ENCODE peak calls at places on chromosomes 2 and 18, in eight cellular contexts. One of them, this sample, is unnamed.

GRCh38 chr18:12598181-12598921 is 59.6 kb downstream of the SPIRE1 start:
- DNase-seq in left ventricle myocardium inferior: no peak
- DNase-seq in DMS153: no peak
- DNase-seq in activated CD4-positive, alpha-beta T cell treated with anti-CD3 and anti-CD28 coated beads for 48 hours: no peak
- DNase-seq in GF-D8: peak; percentile 36
- DNase-seq in activated naive CD4-positive, alpha-beta T cell treated with Interleukin-2 at 50 U/mL for 16 hours: no peak
- DNase-seq in GM12878: no peak
- DNase-seq in NAMALWA: no peak
- DNase-seq in this sample: no peak

GRCh38 chr2:11069566-11070185 is 85.6 kb upstream of the SLC66A3 start:
- DNase-seq in left ventricle myocardium inferior: no peak
- DNase-seq in DMS153: no peak
- DNase-seq in activated CD4-positive, alpha-beta T cell treated with anti-CD3 and anti-CD28 coated beads for 48 hours: no peak
- DNase-seq in GF-D8: no peak
- DNase-seq in activated naive CD4-positive, alpha-beta T cell treated with Interleukin-2 at 50 U/mL for 16 hours: no peak
- DNase-seq in GM12878: no peak
- DNase-seq in NAMALWA: no peak
- DNase-seq in this sample: no peak

GRCh38 chr18:69943021-69943420 is 4.7 kb downstream of the CD226 start:
- DNase-seq in left ventricle myocardium inferior: no peak
- DNase-seq in DMS153: no peak
- DNase-seq in activated CD4-positive, alpha-beta T cell treated with anti-CD3 and anti-CD28 coated beads for 48 hours: no peak
- DNase-seq in GF-D8: no peak
- DNase-seq in activated naive CD4-positive, alpha-beta T cell treated with Interleukin-2 at 50 U/mL for 16 hours: peak; percentile 50
- DNase-seq in GM12878: no peak
- DNase-seq in NAMALWA: no peak
- DNase-seq in this sample: no peak

GRCh38 chr2:25966531-25967265 is 15.6 kb downstream of the KIF3C start:
- DNase-seq in left ventricle myocardium inferior: no peak
- DNase-seq in DMS153: no peak
- DNase-seq in activated CD4-positive, alpha-beta T cell treated with anti-CD3 and anti-CD28 coated beads for 48 hours: no peak
- DNase-seq in GF-D8: no peak
- DNase-seq in activated naive CD4-positive, alpha-beta T cell treated with Interleukin-2 at 50 U/mL for 16 hours: no peak
- DNase-seq in GM12878: no peak
- DNase-seq in NAMALWA: no peak
- DNase-seq in this sample: no peak

GRCh38 chr2:10229462-10230099 is 73.1 kb upstream of the HPCAL1 start:
- DNase-seq in left ventricle myocardium inferior: no peak
- DNase-seq in DMS153: no peak
- DNase-seq in activated CD4-positive, alpha-beta T cell treated with anti-CD3 and anti-CD28 coated beads for 48 hours: no peak
- DNase-seq in GF-D8: no peak
- DNase-seq in activated naive CD4-positive, alpha-beta T cell treated with Interleukin-2 at 50 U/mL for 16 hours: no peak
- DNase-seq in GM12878: no peak
- DNase-seq in NAMALWA: no peak
- DNase-seq in this sample: no peak

GRCh38 chr2:57376985-57377384 is 669.6 kb upstream of the VRK2 start:
- DNase-seq in left ventricle myocardium inferior: no peak
- DNase-seq in DMS153: no peak
- DNase-seq in activated CD4-positive, alpha-beta T cell treated with anti-CD3 and anti-CD28 coated beads for 48 hours: no peak
- DNase-seq in GF-D8: no peak
- DNase-seq in activated naive CD4-positive, alpha-beta T cell treated with Interleukin-2 at 50 U/mL for 16 hours: no peak
- DNase-seq in GM12878: no peak
- DNase-seq in NAMALWA: peak; percentile 36
- DNase-seq in this sample: no peak

GRCh38 chr18:79850731-79851130 is 53.0 kb downstream of the KCNG2 start:
- DNase-seq in left ventricle myocardium inferior: no peak
- DNase-seq in DMS153: no peak
- DNase-seq in activated CD4-positive, alpha-beta T cell treated with anti-CD3 and anti-CD28 coated beads for 48 hours: no peak
- DNase-seq in GF-D8: no peak
- DNase-seq in activated naive CD4-positive, alpha-beta T cell treated with Interleukin-2 at 50 U/mL for 16 hours: no peak
- DNase-seq in GM12878: no peak
- DNase-seq in NAMALWA: no peak
- DNase-seq in this sample: no peak

GRCh38 chr2:124959582-124959981 is 934.5 kb downstream of the CNTNAP5 start:
- DNase-seq in left ventricle myocardium inferior: no peak
- DNase-seq in DMS153: no peak
- DNase-seq in activated CD4-positive, alpha-beta T cell treated with anti-CD3 and anti-CD28 coated beads for 48 hours: no peak
- DNase-seq in GF-D8: no peak
- DNase-seq in activated naive CD4-positive, alpha-beta T cell treated with Interleukin-2 at 50 U/mL for 16 hours: no peak
- DNase-seq in GM12878: no peak
- DNase-seq in NAMALWA: no peak
- DNase-seq in this sample: no peak

GRCh38 chr2:202718614-202719013 is 83.8 kb downstream of the FAM117B start:
- DNase-seq in left ventricle myocardium inferior: no peak
- DNase-seq in DMS153: no peak
- DNase-seq in activated CD4-positive, alpha-beta T cell treated with anti-CD3 and anti-CD28 coated beads for 48 hours: no peak
- DNase-seq in GF-D8: no peak
- DNase-seq in activated naive CD4-positive, alpha-beta T cell treated with Interleukin-2 at 50 U/mL for 16 hours: no peak
- DNase-seq in GM12878: no peak
- DNase-seq in NAMALWA: no peak
- DNase-seq in this sample: no peak

GRCh38 chr18:48263913-48264506 is 145.2 kb downstream of the ZBTB7C start:
- DNase-seq in left ventricle myocardium inferior: no peak
- DNase-seq in DMS153: no peak
- DNase-seq in activated CD4-positive, alpha-beta T cell treated with anti-CD3 and anti-CD28 coated beads for 48 hours: no peak
- DNase-seq in GF-D8: no peak
- DNase-seq in activated naive CD4-positive, alpha-beta T cell treated with Interleukin-2 at 50 U/mL for 16 hours: no peak
- DNase-seq in GM12878: no peak
- DNase-seq in NAMALWA: no peak
- DNase-seq in this sample: no peak

GRCh38 chr18:60019463-60019840 is 119.7 kb downstream of the PMAIP1 start:
- DNase-seq in left ventricle myocardium inferior: no peak
- DNase-seq in DMS153: no peak
- DNase-seq in activated CD4-positive, alpha-beta T cell treated with anti-CD3 and anti-CD28 coated beads for 48 hours: no peak
- DNase-seq in GF-D8: no peak
- DNase-seq in activated naive CD4-positive, alpha-beta T cell treated with Interleukin-2 at 50 U/mL for 16 hours: no peak
- DNase-seq in GM12878: no peak
- DNase-seq in NAMALWA: no peak
- DNase-seq in this sample: no peak

GRCh38 chr2:29446852-29447251 is 331.6 kb downstream of the CLIP4 start:
- DNase-seq in left ventricle myocardium inferior: no peak
- DNase-seq in DMS153: no peak
- DNase-seq in activated CD4-positive, alpha-beta T cell treated with anti-CD3 and anti-CD28 coated beads for 48 hours: no peak
- DNase-seq in GF-D8: no peak
- DNase-seq in activated naive CD4-positive, alpha-beta T cell treated with Interleukin-2 at 50 U/mL for 16 hours: no peak
- DNase-seq in GM12878: no peak
- DNase-seq in NAMALWA: no peak
- DNase-seq in this sample: no peak

GRCh38 chr2:27442981-27443323 is 771 bp downstream of the KRTCAP3 start:
- DNase-seq in left ventricle myocardium inferior: no peak
- DNase-seq in DMS153: no peak
- DNase-seq in activated CD4-positive, alpha-beta T cell treated with anti-CD3 and anti-CD28 coated beads for 48 hours: no peak
- DNase-seq in GF-D8: no peak
- DNase-seq in activated naive CD4-positive, alpha-beta T cell treated with Interleukin-2 at 50 U/mL for 16 hours: no peak
- DNase-seq in GM12878: no peak
- DNase-seq in NAMALWA: no peak
- DNase-seq in this sample: no peak

GRCh38 chr2:193929131-193929530 is 1727.9 kb upstream of the SLC39A10 start:
- DNase-seq in left ventricle myocardium inferior: no peak
- DNase-seq in DMS153: no peak
- DNase-seq in activated CD4-positive, alpha-beta T cell treated with anti-CD3 and anti-CD28 coated beads for 48 hours: no peak
- DNase-seq in GF-D8: no peak
- DNase-seq in activated naive CD4-positive, alpha-beta T cell treated with Interleukin-2 at 50 U/mL for 16 hours: no peak
- DNase-seq in GM12878: no peak
- DNase-seq in NAMALWA: no peak
- DNase-seq in this sample: no peak

GRCh38 chr2:216319771-216320170 is 52.5 kb downstream of the MARCHF4 start:
- DNase-seq in left ventricle myocardium inferior: no peak
- DNase-seq in DMS153: no peak
- DNase-seq in activated CD4-positive, alpha-beta T cell treated with anti-CD3 and anti-CD28 coated beads for 48 hours: no peak
- DNase-seq in GF-D8: no peak
- DNase-seq in activated naive CD4-positive, alpha-beta T cell treated with Interleukin-2 at 50 U/mL for 16 hours: no peak
- DNase-seq in GM12878: no peak
- DNase-seq in NAMALWA: no peak
- DNase-seq in this sample: no peak

GRCh38 chr18:1047406-1047805 is 142.7 kb downstream of the ADCYAP1 start:
- DNase-seq in left ventricle myocardium inferior: no peak
- DNase-seq in DMS153: no peak
- DNase-seq in activated CD4-positive, alpha-beta T cell treated with anti-CD3 and anti-CD28 coated beads for 48 hours: no peak
- DNase-seq in GF-D8: no peak
- DNase-seq in activated naive CD4-positive, alpha-beta T cell treated with Interleukin-2 at 50 U/mL for 16 hours: no peak
- DNase-seq in GM12878: no peak
- DNase-seq in NAMALWA: no peak
- DNase-seq in this sample: no peak

GRCh38 chr2:7357993-7358392 is 440.8 kb downstream of the RNF144A start:
- DNase-seq in left ventricle myocardium inferior: no peak
- DNase-seq in DMS153: no peak
- DNase-seq in activated CD4-positive, alpha-beta T cell treated with anti-CD3 and anti-CD28 coated beads for 48 hours: no peak
- DNase-seq in GF-D8: no peak
- DNase-seq in activated naive CD4-positive, alpha-beta T cell treated with Interleukin-2 at 50 U/mL for 16 hours: no peak
- DNase-seq in GM12878: no peak
- DNase-seq in NAMALWA: no peak
- DNase-seq in this sample: no peak

GRCh38 chr18:44911260-44911659 is 230.6 kb downstream of the SETBP1 start:
- DNase-seq in left ventricle myocardium inferior: no peak
- DNase-seq in DMS153: no peak
- DNase-seq in activated CD4-positive, alpha-beta T cell treated with anti-CD3 and anti-CD28 coated beads for 48 hours: no peak
- DNase-seq in GF-D8: no peak
- DNase-seq in activated naive CD4-positive, alpha-beta T cell treated with Interleukin-2 at 50 U/mL for 16 hours: no peak
- DNase-seq in GM12878: no peak
- DNase-seq in NAMALWA: no peak
- DNase-seq in this sample: no peak

GRCh38 chr2:183034806-183035205 is 3.5 kb downstream of the NCKAP1 start:
- DNase-seq in left ventricle myocardium inferior: no peak
- DNase-seq in DMS153: no peak
- DNase-seq in activated CD4-positive, alpha-beta T cell treated with anti-CD3 and anti-CD28 coated beads for 48 hours: no peak
- DNase-seq in GF-D8: no peak
- DNase-seq in activated naive CD4-positive, alpha-beta T cell treated with Interleukin-2 at 50 U/mL for 16 hours: no peak
- DNase-seq in GM12878: no peak
- DNase-seq in NAMALWA: no peak
- DNase-seq in this sample: no peak

GRCh38 chr2:7116516-7116915 is 199.3 kb downstream of the RNF144A start:
- DNase-seq in left ventricle myocardium inferior: no peak
- DNase-seq in DMS153: no peak
- DNase-seq in activated CD4-positive, alpha-beta T cell treated with anti-CD3 and anti-CD28 coated beads for 48 hours: no peak
- DNase-seq in GF-D8: no peak
- DNase-seq in activated naive CD4-positive, alpha-beta T cell treated with Interleukin-2 at 50 U/mL for 16 hours: no peak
- DNase-seq in GM12878: no peak
- DNase-seq in NAMALWA: no peak
- DNase-seq in this sample: no peak

GRCh38 chr18:36381075-36381474 is 83.6 kb downstream of the FHOD3 start:
- DNase-seq in left ventricle myocardium inferior: no peak
- DNase-seq in DMS153: no peak
- DNase-seq in activated CD4-positive, alpha-beta T cell treated with anti-CD3 and anti-CD28 coated beads for 48 hours: no peak
- DNase-seq in GF-D8: no peak
- DNase-seq in activated naive CD4-positive, alpha-beta T cell treated with Interleukin-2 at 50 U/mL for 16 hours: no peak
- DNase-seq in GM12878: no peak
- DNase-seq in NAMALWA: no peak
- DNase-seq in this sample: no peak

GRCh38 chr2:124658373-124658772 is 633.3 kb downstream of the CNTNAP5 start:
- DNase-seq in left ventricle myocardium inferior: no peak
- DNase-seq in DMS153: no peak
- DNase-seq in activated CD4-positive, alpha-beta T cell treated with anti-CD3 and anti-CD28 coated beads for 48 hours: no peak
- DNase-seq in GF-D8: no peak
- DNase-seq in activated naive CD4-positive, alpha-beta T cell treated with Interleukin-2 at 50 U/mL for 16 hours: no peak
- DNase-seq in GM12878: no peak
- DNase-seq in NAMALWA: no peak
- DNase-seq in this sample: no peak

GRCh38 chr2:95158441-95158840 is 1.2 kb downstream of the ZNF514 start:
- DNase-seq in left ventricle myocardium inferior: no peak
- DNase-seq in DMS153: no peak
- DNase-seq in activated CD4-positive, alpha-beta T cell treated with anti-CD3 and anti-CD28 coated beads for 48 hours: no peak
- DNase-seq in GF-D8: no peak
- DNase-seq in activated naive CD4-positive, alpha-beta T cell treated with Interleukin-2 at 50 U/mL for 16 hours: no peak
- DNase-seq in GM12878: no peak
- DNase-seq in NAMALWA: no peak
- DNase-seq in this sample: no peak

This sample was measured in GM06990.